ENCODE peak calls at places on chromosomes 3 and 15, in five cellular contexts. K, S, E, B and M are unnamed samples.

GRCh38 chr15:35450492-35450891 is 95.5 kb downstream of the DPH6 start:
- DNase-seq in K (no peak), E (no peak), S (no peak), B (no peak), M (peak)

GRCh38 chr3:70832811-70833509 is 520.5 kb upstream of the MDFIC2 start:
- DNase-seq in S (no peak), E (no peak), K (no peak), B (no peak), M (no peak)

GRCh38 chr15:42921049-42921731 is 612 bp upstream of the TTBK2 start:
- DNase-seq in K (no peak), S (no peak), E (peak), B (peak), M (no peak)

GRCh38 chr15:63022181-63022580 is 20.4 kb upstream of the TPM1 start:
- DNase-seq in E (no peak), K (no peak), B (no peak), S (no peak), M (no peak)

GRCh38 chr15:75233504-75234190 is 24.5 kb upstream of the GOLGA6C start:
- DNase-seq in K (no peak), B (no peak), E (no peak), S (no peak), M (no peak)

GRCh38 chr3:111351334-111351733 is 190.7 kb upstream of the CD96 start:
- DNase-seq in K (no peak), S (no peak), B (no peak), E (no peak), M (no peak)

GRCh38 chr3:184685646-184686045 is 26.2 kb downstream of the MAGEF1 start:
- DNase-seq in S (peak), B (no peak), K (no peak), E (no peak), M (no peak)

GRCh38 chr15:69885182-69886041 is 212.3 kb downstream of the TLE3 start:
- DNase-seq in S (peak), E (no peak), B (no peak), K (no peak), M (no peak)

GRCh38 chr3:113600418-113601185 is 68.2 kb downstream of the SIDT1 start:
- DNase-seq in S (no peak), E (no peak), B (no peak), K (no peak), M (no peak)

GRCh38 chr15:92930061-92930460 is 29.9 kb downstream of the CHD2 start:
- DNase-seq in B (no peak), E (no peak), K (no peak), S (no peak), M (no peak)

GRCh38 chr3:57169872-57170623 is 4.9 kb upstream of the IL17RD start:
- DNase-seq in K (peak), B (peak), E (peak), S (peak), M (peak)

GRCh38 chr3:40985195-40985594 is 214.1 kb upstream of the CTNNB1 start:
- DNase-seq in S (no peak), K (peak), B (no peak), E (no peak), M (no peak)

GRCh38 chr3:172197344-172197743 is 158.0 kb downstream of the FNDC3B start:
- DNase-seq in B (no peak), K (no peak), S (no peak), E (no peak), M (no peak)

GRCh38 chr15:77748078-77749064 is 115.7 kb upstream of the LINGO1 start:
- DNase-seq in S (no peak), K (no peak), B (no peak), E (no peak), M (no peak)

GRCh38 chr3:99534951-99535704 is 103.3 kb upstream of the COL8A1 start:
- DNase-seq in K (peak), B (no peak), S (no peak), E (no peak), M (no peak)

GRCh38 chr15:45242289-45242688 is 9.7 kb upstream of the SLC28A2 start:
- DNase-seq in K (no peak), S (no peak), B (no peak), E (no peak), M (no peak)

GRCh38 chr15:23690450-23690852 is 3.3 kb upstream of the NDN start:
- DNase-seq in E (peak), K (no peak), B (no peak), S (peak), M (no peak)

GRCh38 chr15:74174966-74175270 is 1.4 kb downstream of the ISLR start:
- DNase-seq in E (peak), K (no peak), B (no peak), S (peak), M (no peak)

GRCh38 chr3:172397716-172398405 is 50.4 kb downstream of the GHSR start:
- DNase-seq in K (no peak), E (no peak), B (no peak), S (no peak), M (no peak)

GRCh38 chr15:33086500-33087141 is 107.9 kb downstream of the FMN1 start:
- DNase-seq in E (no peak), S (no peak), K (no peak), B (peak), M (peak)

GRCh38 chr3:188274249-188274915 is 120.4 kb downstream of the LPP start:
- DNase-seq in S (no peak), B (no peak), K (no peak), E (no peak), M (no peak)

GRCh38 chr15:65285291-65286068 is 1.2 kb downstream of the PARP16 start:
- DNase-seq in B (no peak), S (no peak), K (no peak), E (no peak), M (no peak)

GRCh38 chr15:65289261-65289854 is 2.7 kb upstream of the PARP16 start:
- DNase-seq in K (no peak), S (no peak), E (no peak), B (no peak), M (no peak)

GRCh38 chr15:65286069-65286703 is 497 bp downstream of the PARP16 start:
- DNase-seq in K (no peak), S (peak), E (no peak), B (no peak), M (no peak)

GRCh38 chr15:65286704-65287514 is at the start of gene PARP16:
- DNase-seq in B (peak), E (peak), K (peak), S (peak), M (peak)

DNA sequence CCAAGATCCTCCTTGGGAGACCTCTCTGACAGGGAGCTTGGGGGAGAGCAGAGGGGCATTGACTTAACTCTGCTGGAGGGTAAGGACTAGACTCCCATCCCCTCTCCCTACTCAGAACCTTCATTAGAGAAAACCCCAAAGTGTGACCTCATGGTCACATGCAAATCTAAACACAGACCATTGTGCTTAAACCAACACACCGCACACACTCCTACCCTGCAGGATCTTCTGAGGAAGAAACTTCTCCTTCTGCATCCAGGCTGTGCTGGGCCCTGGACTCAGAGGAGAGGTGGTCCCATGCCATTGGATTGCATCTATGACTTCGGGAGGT is 797 bp upstream of the PARP16 start:
- DNase-seq in E (no peak), B (no peak), K (no peak), S (no peak), M (no peak)
- H3K4me3 ChIP-seq in E (peak), B (peak), K (no peak), S (peak), M (peak)

GRCh38 chr3:12933901-12934300 is 92.5 kb upstream of the RPL32 start:
- DNase-seq in S (no peak), K (no peak), E (no peak), B (no peak), M (no peak)
- H3K4me3 ChIP-seq in S (no peak), K (no peak), E (no peak), B (no peak), M (no peak)

DNA sequence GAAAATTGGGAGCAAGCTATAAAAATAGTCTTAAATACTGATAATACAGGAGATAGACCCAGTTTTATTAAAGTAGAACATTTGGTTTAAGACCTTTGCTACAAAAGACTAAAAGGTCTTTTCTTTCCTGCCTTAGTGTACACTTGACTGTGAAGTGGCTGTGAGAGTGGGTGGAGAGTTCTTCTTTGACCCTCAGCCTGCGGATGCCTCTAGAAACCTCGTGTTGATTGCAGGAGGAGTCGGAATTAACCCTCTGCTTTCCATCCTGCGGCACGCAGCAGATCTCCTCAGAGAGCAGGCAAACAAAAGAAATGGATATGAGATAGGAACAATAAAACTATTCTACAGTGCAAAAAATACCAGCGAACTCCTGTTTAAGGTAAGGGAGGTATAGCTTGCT is 36.5 kb downstream of the OXNAD1 start:
- DNase-seq in E (no peak), B (no peak), S (no peak), K (no peak), M (no peak)
- H3K4me3 ChIP-seq in E (no peak), B (peak), S (no peak), K (no peak), M (no peak)

DNA sequence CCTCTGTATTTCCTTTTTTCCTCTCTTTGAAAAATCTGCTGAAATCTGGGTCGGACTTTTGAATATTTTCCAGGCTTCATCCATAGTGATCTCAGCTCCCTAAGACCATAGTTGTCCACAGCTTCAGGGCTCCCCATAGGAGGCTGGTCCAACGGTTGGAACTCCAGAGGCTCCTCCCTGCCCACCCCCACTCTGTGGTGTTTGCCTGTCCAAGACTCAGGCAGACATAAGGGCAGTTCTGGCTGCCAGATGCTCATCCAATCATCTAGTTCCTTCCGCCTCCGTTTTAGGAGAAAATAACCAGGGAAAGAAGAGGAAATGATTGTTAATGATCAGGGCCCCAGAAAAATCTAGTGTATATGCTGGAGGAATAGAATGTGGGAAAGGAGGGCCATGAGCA is 27.9 kb upstream of the PRTG start:
- DNase-seq in E (no peak), B (no peak), K (no peak), S (no peak), M (no peak)
- H3K4me3 ChIP-seq in E (no peak), B (no peak), K (no peak), S (no peak), M (no peak)

GRCh38 chr3:66933233-66933632 is 64.9 kb upstream of the KBTBD8 start:
- DNase-seq in K (no peak), B (no peak), S (peak), E (no peak), M (no peak)
- H3K4me3 ChIP-seq in K (no peak), B (no peak), S (no peak), E (no peak), M (no peak)

GRCh38 chr15:29822100-29822684 is at the start of gene TJP1:
- DNase-seq in B (no peak), K (peak), E (peak), S (peak), M (no peak)
- H3K4me3 ChIP-seq in B (no peak), K (peak), E (peak), S (peak), M (peak)

GRCh38 chr15:76270876-76271275 is 40.4 kb downstream of the ETFA start:
- DNase-seq in S (no peak), E (no peak), B (no peak), K (no peak), M (no peak)

DNA sequence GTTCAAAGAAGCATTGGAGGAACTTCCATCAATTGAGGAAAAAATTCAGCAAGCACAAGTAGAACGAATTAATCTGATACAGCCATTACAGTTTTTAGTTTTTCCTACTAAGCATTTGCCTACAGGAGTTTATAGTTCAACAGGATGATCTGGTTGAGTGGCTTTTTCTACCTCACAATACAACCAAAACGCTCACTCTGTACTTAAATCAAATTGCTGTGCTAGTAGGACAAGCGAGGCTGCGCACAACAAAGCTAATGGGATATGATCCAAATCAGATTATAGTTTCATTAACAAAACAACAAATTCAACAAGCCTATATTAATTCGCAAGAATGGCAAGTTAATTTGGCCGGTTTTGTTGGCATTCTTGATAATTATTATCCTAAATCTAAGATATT is 44.2 kb downstream of the ETFA start:
- DNase-seq in E (no peak), S (no peak), B (no peak), K (no peak), M (no peak)
- H3K4me3 ChIP-seq in E (no peak), S (no peak), B (no peak), K (no peak), M (no peak)

GRCh38 chr3:128060473-128061381 is 8.5 kb downstream of the SEC61A1 start:
- DNase-seq in B (no peak), E (no peak), S (peak), K (no peak), M (no peak)
- H3K4me3 ChIP-seq in B (no peak), E (no peak), S (no peak), K (no peak), M (no peak)

GRCh38 chr15:68790910-68791309 is 29.8 kb downstream of the ANP32A start:
- DNase-seq in K (no peak), E (no peak), B (no peak), S (no peak), M (no peak)
- H3K4me3 ChIP-seq in K (no peak), E (no peak), B (no peak), S (no peak), M (no peak)

GRCh38 chr3:16299746-16300145 is 34.7 kb downstream of the OXNAD1 start:
- DNase-seq in K (no peak), E (no peak), S (no peak), B (no peak), M (no peak)
- H3K4me3 ChIP-seq in K (no peak), E (no peak), S (no peak), B (no peak), M (no peak)